ENCODE peak calls at places on chromosomes 2 and 18, in five cellular contexts. P is K562, U is HCT116, F is HepG2, Z is GM12878. A is an unnamed sample.

GRCh38 chr2:126885701-126886121 is 13.0 kb upstream of the TEX51 start:
- DNase-seq in P (no peak), U (no peak), F (no peak), Z (no peak), A (no peak)

GRCh38 chr18:61831071-61831470 is 61.7 kb downstream of the RNF152 start:
- DNase-seq in P (no peak), U (no peak), F (no peak), Z (no peak), A (no peak)

GRCh38 chr2:184767059-184767458 is 168.7 kb downstream of the ZNF804A start:
- DNase-seq in P (no peak), U (no peak), F (no peak), Z (no peak), A (no peak)

GRCh38 chr2:111178730-111179405 is 58.2 kb downstream of the BCL2L11 start:
- DNase-seq in P (no peak), U (no peak), F (peak), Z (no peak), A (no peak)

GRCh38 chr18:4807495-4808293 is 352.6 kb upstream of the DLGAP1 start:
- DNase-seq in P (no peak), U (no peak), F (no peak), Z (no peak), A (no peak)

GRCh38 chr2:210496512-210496911 is 20.0 kb upstream of the LANCL1 start:
- DNase-seq in P (no peak), U (no peak), F (no peak), Z (no peak), A (no peak)

GRCh38 chr2:231745303-231746038 is 35.6 kb downstream of the PDE6D start:
- DNase-seq in P (no peak), U (no peak), F (no peak), Z (no peak), A (peak)

GRCh38 chr2:147495741-147496140 is 349.1 kb upstream of the ACVR2A start:
- DNase-seq in P (no peak), U (no peak), F (no peak), Z (no peak), A (no peak)

GRCh38 chr18:53906681-53907080 is 317.8 kb downstream of the MBD2 start:
- DNase-seq in P (no peak), U (no peak), F (no peak), Z (no peak), A (no peak)

GRCh38 chr2:10184421-10184820 is 61.9 kb downstream of the RRM2 start:
- DNase-seq in P (no peak), U (no peak), F (no peak), Z (no peak), A (no peak)

GRCh38 chr2:231185050-231185725 is 13.2 kb upstream of the ARMC9 start:
- DNase-seq in P (no peak), U (no peak), F (no peak), Z (no peak), A (no peak)

GRCh38 chr18:46856975-46857374 is 60.3 kb downstream of the PIAS2 start:
- DNase-seq in P (no peak), U (peak), F (no peak), Z (no peak), A (no peak)

GRCh38 chr2:136212426-136213378 is 94.8 kb upstream of the CXCR4 start:
- DNase-seq in P (no peak), U (no peak), F (no peak), Z (peak), A (no peak)
- TF ChIP-seq SRF in P (no peak), U (no peak), F (no peak), Z (no peak), A (no peak)

DNA sequence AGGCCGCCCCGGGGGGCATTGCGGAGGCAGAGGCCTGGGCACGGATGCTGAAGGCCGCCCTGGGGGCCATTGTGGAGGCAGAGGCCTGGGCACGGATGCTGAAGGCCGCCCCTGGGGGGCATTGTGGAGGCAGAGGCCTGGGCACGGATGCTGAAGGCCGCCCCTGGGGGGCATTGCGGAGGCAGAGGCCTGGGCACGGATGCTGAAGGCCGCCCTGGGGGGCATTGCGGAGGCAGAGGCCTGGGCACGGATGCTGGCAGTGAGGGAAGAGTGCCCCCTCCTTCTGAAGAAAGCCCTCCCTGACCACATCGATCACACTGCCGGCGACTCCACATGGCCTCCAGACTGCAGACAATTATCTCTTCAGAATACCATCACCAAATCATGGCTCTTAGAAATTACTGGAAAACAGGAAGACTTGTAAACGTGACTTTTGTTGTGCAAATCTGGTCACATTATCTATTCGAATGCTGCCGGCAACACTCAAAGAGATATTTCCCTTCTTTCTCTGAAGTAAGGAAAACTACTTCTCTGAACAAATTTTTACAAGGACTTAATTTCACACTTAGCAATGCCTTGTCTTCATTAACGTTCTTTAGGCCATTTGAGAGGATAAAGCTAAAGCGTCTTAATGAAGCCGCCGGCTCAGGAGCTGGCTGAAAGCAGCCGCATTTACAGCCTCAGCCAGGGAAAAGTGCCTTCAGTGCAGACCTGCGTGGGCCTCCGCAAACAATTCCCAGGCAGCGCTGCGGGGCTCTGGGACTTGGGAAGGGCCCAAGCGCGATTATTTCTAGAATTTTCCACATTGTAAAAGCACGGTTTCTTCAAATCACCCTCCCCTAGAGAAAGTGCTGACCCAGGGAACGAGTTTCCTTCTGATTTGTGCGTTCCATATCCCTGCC is 18.1 kb upstream of the SNTG2 start:
- DNase-seq in P (no peak), U (no peak), F (no peak), Z (no peak), A (no peak)
- TF ChIP-seq SRF in P (no peak), U (no peak), F (no peak), Z (no peak), A (no peak)

DNA sequence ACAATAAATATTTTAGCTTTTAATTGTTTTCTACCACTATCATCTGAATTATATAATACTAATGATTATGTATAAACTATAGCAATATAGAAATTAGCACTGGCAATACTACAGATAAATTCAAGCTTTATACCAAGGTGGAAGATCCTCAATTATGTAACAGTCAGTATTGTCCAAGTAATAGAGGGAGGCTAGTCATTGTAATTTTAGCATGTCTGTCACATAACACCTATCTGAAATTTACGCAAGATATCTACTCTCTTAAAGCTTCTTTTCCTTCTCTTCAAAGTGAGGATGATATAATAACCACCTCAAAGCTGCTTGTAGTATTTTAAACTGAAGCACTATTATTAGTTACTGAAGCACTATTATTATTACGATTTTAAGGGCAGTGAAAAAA is 12.2 kb downstream of the KCNJ3 start:
- DNase-seq in P (no peak), U (no peak), F (no peak), Z (no peak), A (no peak)
- TF ChIP-seq SRF in P (no peak), U (no peak), F (no peak), Z (no peak), A (no peak)

GRCh38 chr2:31372097-31372496 is 42.4 kb downstream of the XDH start:
- DNase-seq in P (no peak), U (no peak), F (no peak), Z (no peak), A (no peak)
- TF ChIP-seq SRF in P (no peak), U (no peak), F (no peak), Z (no peak), A (no peak)

GRCh38 chr2:168047291-168047690 is 200.1 kb downstream of the STK39 start:
- DNase-seq in P (no peak), U (no peak), F (peak), Z (no peak), A (no peak)

GRCh38 chr2:168049609-168050008 is 197.8 kb downstream of the STK39 start:
- DNase-seq in P (no peak), U (no peak), F (no peak), Z (no peak), A (no peak)

GRCh38 chr2:168050377-168050776 is 197.0 kb downstream of the STK39 start:
- DNase-seq in P (no peak), U (no peak), F (no peak), Z (no peak), A (no peak)

GRCh38 chr2:168039885-168040284 is 207.5 kb downstream of the STK39 start:
- DNase-seq in P (no peak), U (no peak), F (no peak), Z (no peak), A (no peak)

GRCh38 chr2:168044579-168044978 is 202.8 kb downstream of the STK39 start:
- DNase-seq in P (no peak), U (no peak), F (no peak), Z (no peak), A (no peak)
- TF ChIP-seq SRF in P (no peak), U (no peak), F (no peak), Z (no peak), A (no peak)